ENCODE peak calls at places on chromosomes 3 and 15, in seven cellular contexts. K is suprapubic skin, H is GM23338, Y is endothelial cell of umbilical vein, A is K562, D is breast epithelium, P is HL-60. X is an unnamed sample.
A peak's percentile ranks its signal among the peaks of the same experiment; 100 is the strongest.

GRCh38 chr3:65677486-65677885 is 361.2 kb downstream of the MAGI1 start:
- DNase-seq in K (no peak), H (no peak), Y (no peak), A (no peak), D (no peak), P (no peak), X (no peak)

GRCh38 chr3:126365351-126366274 is 8.4 kb upstream of the KLF15 start:
- DNase-seq in K (peak; percentile 21), H (peak; percentile 41), Y (no peak), A (no peak), D (no peak), P (no peak), X (peak; percentile 56)

GRCh38 chr3:71384393-71384792 is 199.1 kb downstream of the FOXP1 start:
- DNase-seq in K (no peak), H (no peak), Y (no peak), A (no peak), D (no peak), P (no peak), X (no peak)

GRCh38 chr15:70036585-70037343 is 61.0 kb downstream of the TLE3 start:
- DNase-seq in K (peak; percentile 30), H (no peak), Y (no peak), A (no peak), D (peak; percentile 14), P (no peak), X (peak; percentile 85)

GRCh38 chr3:23519548-23520208 is 286.1 kb upstream of the UBE2E1 start:
- DNase-seq in K (no peak), H (no peak), Y (no peak), A (no peak), D (no peak), P (no peak), X (no peak)

GRCh38 chr3:112001516-112001915 is 2.8 kb downstream of the TAGLN3 start:
- DNase-seq in K (no peak), H (no peak), Y (no peak), A (no peak), D (no peak), P (no peak), X (no peak)

GRCh38 chr3:50574280-50574831 is 5.0 kb downstream of the HEMK1 start:
- DNase-seq in K (no peak), H (no peak), Y (no peak), A (peak; percentile 42), D (no peak), P (no peak), X (no peak)

GRCh38 chr3:7546219-7546618 is 685.3 kb downstream of the GRM7 start:
- DNase-seq in K (no peak), H (no peak), Y (peak; percentile 79), A (no peak), D (no peak), P (no peak), X (no peak)

GRCh38 chr3:127606086-127606805 is 8.0 kb downstream of the MCM2 start:
- DNase-seq in K (no peak), H (no peak), Y (no peak), A (no peak), D (no peak), P (no peak), X (peak; percentile 64)

GRCh38 chr15:85879334-85880163 is 84.8 kb upstream of the KLHL25 start:
- DNase-seq in K (no peak), H (no peak), Y (no peak), A (no peak), D (no peak), P (no peak), X (no peak)

GRCh38 chr3:187066228-187066995 is 72.9 kb downstream of the RPL39L start:
- DNase-seq in K (no peak), H (peak; percentile 94), Y (peak; percentile 49), A (peak; percentile 69), D (no peak), P (no peak), X (no peak)

GRCh38 chr3:36681867-36682266 is 82.5 kb downstream of the DCLK3 start:
- DNase-seq in K (no peak), H (no peak), Y (no peak), A (no peak), D (no peak), P (peak; percentile 6), X (no peak)

GRCh38 chr3:36674816-36675215 is 89.5 kb downstream of the DCLK3 start:
- DNase-seq in K (no peak), H (no peak), Y (no peak), A (no peak), D (no peak), P (no peak), X (no peak)

GRCh38 chr3:36678216-36679013 is 85.9 kb downstream of the DCLK3 start:
- DNase-seq in K (no peak), H (no peak), Y (no peak), A (no peak), D (no peak), P (no peak), X (no peak)

GRCh38 chr3:36677331-36678007 is 86.9 kb downstream of the DCLK3 start:
- DNase-seq in K (no peak), H (peak; percentile 13), Y (no peak), A (no peak), D (no peak), P (no peak), X (no peak)

DNA sequence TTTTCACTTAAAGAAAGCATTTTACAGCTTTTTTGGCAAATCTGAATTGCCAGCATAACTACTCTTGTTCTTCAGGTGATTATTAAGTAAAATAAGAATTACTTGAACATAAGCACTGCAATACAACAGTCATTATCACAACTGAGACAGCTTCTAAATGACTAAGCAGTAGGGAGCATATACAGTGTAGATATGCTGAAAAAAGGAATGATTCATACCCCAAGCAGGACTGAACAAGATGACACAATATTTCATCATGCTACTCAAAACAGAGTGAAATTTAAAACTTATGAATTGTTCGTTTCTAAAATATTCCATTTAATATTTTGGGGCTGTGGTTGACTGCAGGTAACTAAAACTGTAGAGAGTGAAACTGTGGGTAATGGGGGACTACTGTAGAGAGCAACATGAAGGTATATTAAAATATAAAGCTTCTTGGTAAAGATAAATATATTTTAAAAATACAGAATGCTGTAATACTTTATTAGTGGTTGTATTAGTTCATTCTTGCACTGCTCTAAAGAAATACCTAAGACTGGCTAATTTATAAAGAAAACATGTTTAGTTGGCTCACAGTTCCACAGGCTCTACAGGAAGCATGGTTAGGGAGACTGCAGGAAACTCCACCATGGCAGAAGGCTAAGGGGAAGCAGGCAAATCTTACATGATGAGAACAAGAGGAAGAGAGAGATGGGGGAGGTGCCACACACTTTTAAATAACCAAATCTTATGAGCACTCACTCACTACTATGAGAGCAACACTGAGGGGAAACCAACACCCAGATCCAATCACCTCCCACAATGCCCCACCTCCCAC is 84.8 kb downstream of the DCLK3 start:
- DNase-seq in K (no peak), H (no peak), Y (no peak), A (no peak), D (no peak), P (no peak), X (no peak)
- H3K4me3 ChIP-seq in K (no peak overlapping the region), H (no peak overlapping the region), Y (no peak overlapping the region), A (no peak overlapping the region), D (no peak overlapping the region), P (no peak overlapping the region), X (no peak overlapping the region)

GRCh38 chr3:108089544-108089943 is 1.3 kb downstream of the CD47 start:
- DNase-seq in K (no peak), H (peak; percentile 10), Y (peak; percentile 38), A (no peak), D (no peak), P (no peak), X (no peak)
- TF ChIP-seq POLR2AphosphoS5 in K (no peak), H (no peak), Y (no peak), A (no peak), D (no peak), P (no peak), X (no peak)

GRCh38 chr15:89342840-89343239 is 8.2 kb upstream of the POLG start:
- DNase-seq in K (no peak), H (no peak), Y (no peak), A (no peak), D (no peak), P (no peak), X (peak; percentile 55)

GRCh38 chr15:89349212-89349558 is 14.6 kb upstream of the POLG start:
- DNase-seq in K (no peak), H (no peak), Y (no peak), A (no peak), D (no peak), P (no peak), X (no peak)

GRCh38 chr15:89341316-89342005 is 6.8 kb upstream of the POLG start:
- DNase-seq in K (no peak), H (no peak), Y (no peak), A (no peak), D (no peak), P (no peak), X (peak; percentile 44)

GRCh38 chr15:89346516-89346915 is 11.9 kb upstream of the POLG start:
- DNase-seq in K (no peak), H (peak; percentile 83), Y (no peak), A (no peak), D (no peak), P (no peak), X (no peak)

GRCh38 chr15:89345245-89345644 is 10.6 kb upstream of the POLG start:
- DNase-seq in K (no peak), H (no peak), Y (no peak), A (no peak), D (no peak), P (no peak), X (no peak)
- H3K27me3 ChIP-seq in K (peaks cover 19% of the 10 kb centered on the region), H (peaks cover 4% of the 10 kb centered on the region), Y (peaks cover 7% of the 10 kb centered on the region), A (peaks cover 62% of the 10 kb centered on the region), D (no peaks in the 10 kb centered on the region), P (no peaks in the 10 kb centered on the region), X (no peaks in the 10 kb centered on the region)

GRCh38 chr3:11602441-11602840 is 41.3 kb downstream of the VGLL4 start:
- DNase-seq in K (no peak), H (no peak), Y (no peak), A (no peak), D (no peak), P (no peak), X (no peak)
- H3K4me3 ChIP-seq in K (no peak overlapping the region), H (no peak overlapping the region), Y (no peak overlapping the region), A (no peak overlapping the region), D (no peak overlapping the region), P (no peak overlapping the region), X (no peak overlapping the region)

DNA sequence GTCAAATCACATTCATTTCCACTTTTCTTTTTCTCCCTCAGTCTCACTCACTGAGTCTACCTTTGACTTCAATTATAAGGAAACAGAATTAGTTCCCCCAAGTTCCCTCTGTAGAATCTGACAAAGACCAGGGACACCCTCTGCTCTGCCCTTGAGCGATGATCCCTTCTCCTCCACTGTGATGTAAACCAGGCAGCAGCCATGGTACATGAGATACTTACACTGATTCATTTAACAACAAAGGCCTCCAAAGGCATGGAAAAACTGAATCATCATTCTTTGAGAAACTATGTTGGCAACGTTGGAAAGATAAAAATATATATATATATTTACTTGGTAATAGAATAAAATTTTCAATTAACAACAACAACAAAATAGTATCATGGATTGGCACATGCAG is 84.1 kb downstream of the P3H2 start:
- DNase-seq in K (no peak), H (no peak), Y (no peak), A (no peak), D (no peak), P (no peak), X (no peak)
- TF ChIP-seq POLR2AphosphoS5 in K (no peak), H (no peak), Y (no peak), A (no peak), D (no peak), P (no peak), X (no peak)

DNA sequence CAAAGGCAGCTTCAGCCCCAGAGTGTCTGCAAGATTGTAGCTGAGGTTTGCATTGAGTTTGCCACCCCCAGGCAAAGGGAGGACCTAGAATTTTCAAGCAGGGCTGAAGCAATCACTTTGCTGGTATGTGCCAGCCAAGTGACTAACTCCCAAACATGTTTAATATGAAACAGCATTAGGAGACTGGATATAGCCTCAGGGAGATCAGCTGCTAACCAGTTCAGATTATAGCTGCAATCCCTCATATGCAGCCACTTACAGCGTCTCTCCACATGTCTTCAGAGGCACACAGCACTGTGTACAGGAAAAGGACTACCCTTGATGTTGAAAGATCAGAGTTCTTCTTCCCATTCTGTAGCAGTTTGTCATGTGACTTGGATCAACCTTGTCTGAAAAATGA is 38.4 kb upstream of the PPP2R3A start:
- DNase-seq in K (no peak), H (no peak), Y (no peak), A (no peak), D (no peak), P (no peak), X (no peak)
- H3K27me3 ChIP-seq in K (no peaks in the 10 kb centered on the region), H (no peaks in the 10 kb centered on the region), Y (peaks cover 2% of the 10 kb centered on the region), A (no peaks in the 10 kb centered on the region), D (no peaks in the 10 kb centered on the region), P (no peaks in the 10 kb centered on the region), X (no peaks in the 10 kb centered on the region)